ENCODE peak calls at places on chromosome 18, in eight cellular contexts. One of them, this sample, is unnamed.

GRCh38 chr18:55633032-55633431 is 45.0 kb upstream of the TCF4 start:
- DNase-seq in IMR-90: no peak
- DNase-seq in colonic mucosa: no peak
- DNase-seq in B cell: no peak
- DNase-seq in adrenal gland: no peak
- DNase-seq in spleen: no peak
- DNase-seq in psoas muscle: no peak
- DNase-seq in astrocyte: peak
- DNase-seq in this sample: peak

GRCh38 chr18:28174181-28174906 is 2.6 kb downstream of the CDH2 start:
- DNase-seq in B cell: no peak
- DNase-seq in colonic mucosa: no peak
- DNase-seq in IMR-90: no peak
- DNase-seq in astrocyte: no peak
- DNase-seq in adrenal gland: no peak
- DNase-seq in psoas muscle: no peak
- DNase-seq in spleen: no peak
- DNase-seq in this sample: no peak

GRCh38 chr18:22283397-22283796 is 114.0 kb downstream of the GATA6 start:
- DNase-seq in colonic mucosa: no peak
- DNase-seq in IMR-90: peak
- DNase-seq in B cell: no peak
- DNase-seq in adrenal gland: no peak
- DNase-seq in astrocyte: peak
- DNase-seq in spleen: no peak
- DNase-seq in psoas muscle: no peak
- DNase-seq in this sample: peak

GRCh38 chr18:77102246-77103040 is 30.1 kb downstream of the MBP start:
- DNase-seq in spleen: no peak
- DNase-seq in astrocyte: peak
- DNase-seq in psoas muscle: no peak
- DNase-seq in colonic mucosa: no peak
- DNase-seq in adrenal gland: no peak
- DNase-seq in B cell: no peak
- DNase-seq in IMR-90: peak
- DNase-seq in this sample: peak

GRCh38 chr18:48137354-48138208 is 207.1 kb upstream of the SMAD2 start:
- DNase-seq in B cell: no peak
- DNase-seq in colonic mucosa: peak
- DNase-seq in psoas muscle: no peak
- DNase-seq in astrocyte: no peak
- DNase-seq in spleen: peak
- DNase-seq in adrenal gland: no peak
- DNase-seq in IMR-90: no peak
- DNase-seq in this sample: no peak

GRCh38 chr18:79771446-79772107 is 26.2 kb upstream of the KCNG2 start:
- DNase-seq in spleen: peak
- DNase-seq in colonic mucosa: no peak
- DNase-seq in adrenal gland: no peak
- DNase-seq in B cell: no peak
- DNase-seq in psoas muscle: no peak
- DNase-seq in IMR-90: no peak
- DNase-seq in astrocyte: no peak
- DNase-seq in this sample: no peak

GRCh38 chr18:34959211-34959829 is 81.9 kb upstream of the MAPRE2 start:
- DNase-seq in spleen: no peak
- DNase-seq in colonic mucosa: peak
- DNase-seq in B cell: no peak
- DNase-seq in psoas muscle: no peak
- DNase-seq in adrenal gland: no peak
- DNase-seq in IMR-90: no peak
- DNase-seq in astrocyte: no peak
- DNase-seq in this sample: no peak

GRCh38 chr18:46373787-46374186 is 269.6 kb downstream of the HAUS1 start:
- DNase-seq in B cell: no peak
- DNase-seq in astrocyte: no peak
- DNase-seq in IMR-90: no peak
- DNase-seq in colonic mucosa: no peak
- DNase-seq in spleen: no peak
- DNase-seq in adrenal gland: no peak
- DNase-seq in psoas muscle: no peak
- DNase-seq in this sample: no peak

GRCh38 chr18:24799176-24799575 is 338.7 kb downstream of the HRH4 start:
- DNase-seq in astrocyte: no peak
- DNase-seq in spleen: no peak
- DNase-seq in colonic mucosa: no peak
- DNase-seq in B cell: no peak
- DNase-seq in IMR-90: peak
- DNase-seq in psoas muscle: no peak
- DNase-seq in adrenal gland: no peak
- DNase-seq in this sample: no peak

GRCh38 chr18:79507076-79507545 is 111.4 kb downstream of the NFATC1 start:
- DNase-seq in psoas muscle: peak
- DNase-seq in IMR-90: no peak
- DNase-seq in adrenal gland: no peak
- DNase-seq in spleen: peak
- DNase-seq in B cell: peak
- DNase-seq in astrocyte: peak
- DNase-seq in colonic mucosa: peak
- DNase-seq in this sample: peak

GRCh38 chr18:9918016-9918680 is 4.3 kb downstream of the VAPA start:
- DNase-seq in spleen: no peak
- DNase-seq in psoas muscle: no peak
- DNase-seq in colonic mucosa: no peak
- DNase-seq in IMR-90: peak
- DNase-seq in B cell: no peak
- DNase-seq in astrocyte: peak
- DNase-seq in adrenal gland: no peak
- DNase-seq in this sample: peak

GRCh38 chr18:63930774-63931354 is 18.2 kb upstream of the HMSD start:
- DNase-seq in colonic mucosa: no peak
- DNase-seq in adrenal gland: no peak
- DNase-seq in spleen: no peak
- DNase-seq in IMR-90: no peak
- DNase-seq in psoas muscle: no peak
- DNase-seq in B cell: no peak
- DNase-seq in astrocyte: no peak
- DNase-seq in this sample: no peak

GRCh38 chr18:63940008-63940407 is 9.1 kb upstream of the HMSD start:
- DNase-seq in spleen: no peak
- DNase-seq in adrenal gland: no peak
- DNase-seq in IMR-90: no peak
- DNase-seq in colonic mucosa: no peak
- DNase-seq in psoas muscle: no peak
- DNase-seq in astrocyte: no peak
- DNase-seq in B cell: no peak
- DNase-seq in this sample: no peak

GRCh38 chr18:63936932-63937393 is 12.1 kb upstream of the HMSD start:
- DNase-seq in colonic mucosa: no peak
- DNase-seq in astrocyte: no peak
- DNase-seq in psoas muscle: no peak
- DNase-seq in B cell: no peak
- DNase-seq in adrenal gland: no peak
- DNase-seq in IMR-90: no peak
- DNase-seq in spleen: no peak
- DNase-seq in this sample: no peak

DNA sequence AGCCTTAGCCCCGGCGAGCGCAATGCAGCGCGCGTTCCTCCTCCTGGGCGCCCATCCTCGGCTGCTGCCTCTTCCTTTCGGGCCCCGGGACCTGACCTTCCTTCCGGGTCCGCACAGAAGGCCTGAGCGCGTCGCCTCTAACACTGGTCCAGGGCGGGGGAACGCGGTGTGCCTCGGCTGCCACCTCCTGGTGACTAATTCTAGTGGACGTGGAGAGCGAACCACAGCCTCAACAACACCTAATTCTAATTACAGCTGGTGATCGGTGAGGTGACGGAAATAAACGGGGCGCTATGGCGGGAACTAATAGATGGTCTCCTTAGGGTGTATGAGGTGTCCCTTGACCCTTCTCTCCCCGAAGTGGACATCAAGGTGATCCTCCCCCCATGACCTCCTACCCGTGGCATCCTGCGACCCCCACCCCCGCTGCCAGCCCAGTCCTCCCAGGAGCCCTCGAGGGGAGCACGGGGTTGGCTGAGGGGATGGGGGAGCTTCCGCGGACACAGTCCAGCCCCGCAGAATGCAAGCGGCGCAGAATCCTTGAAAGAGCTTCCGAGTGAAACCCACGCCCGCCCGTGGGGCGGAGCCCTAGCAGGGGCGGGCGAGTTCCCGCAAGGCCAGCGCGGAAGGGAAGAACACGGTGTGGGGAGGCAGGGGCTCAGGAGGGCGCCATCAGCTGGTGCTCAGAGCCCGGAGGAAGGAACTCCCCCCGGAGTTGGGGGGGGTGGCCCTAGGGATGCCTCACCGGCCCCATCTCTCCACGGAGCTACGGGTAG is 12.8 kb upstream of the HMSD start:
- DNase-seq in adrenal gland: peak
- DNase-seq in astrocyte: peak
- DNase-seq in spleen: peak
- DNase-seq in B cell: peak
- DNase-seq in colonic mucosa: peak
- DNase-seq in psoas muscle: peak
- DNase-seq in IMR-90: peak
- DNase-seq in this sample: peak
- TF ChIP-seq CTCF in adrenal gland: peak
- TF ChIP-seq CTCF in astrocyte: peak
- TF ChIP-seq CTCF in spleen: peak
- TF ChIP-seq CTCF in B cell: peak
- TF ChIP-seq CTCF in colonic mucosa: peak
- TF ChIP-seq CTCF in psoas muscle: peak
- TF ChIP-seq CTCF in IMR-90: peak
- TF ChIP-seq CTCF in this sample: peak

GRCh38 chr18:50869150-50869549 is 9.8 kb upstream of the ME2 start:
- DNase-seq in colonic mucosa: no peak
- DNase-seq in B cell: no peak
- DNase-seq in spleen: no peak
- DNase-seq in psoas muscle: no peak
- DNase-seq in IMR-90: no peak
- DNase-seq in adrenal gland: no peak
- DNase-seq in astrocyte: no peak
- DNase-seq in this sample: no peak

GRCh38 chr18:50862401-50862800 is 16.5 kb upstream of the ME2 start:
- DNase-seq in B cell: no peak
- DNase-seq in adrenal gland: no peak
- DNase-seq in IMR-90: no peak
- DNase-seq in psoas muscle: no peak
- DNase-seq in astrocyte: no peak
- DNase-seq in colonic mucosa: no peak
- DNase-seq in spleen: no peak
- DNase-seq in this sample: no peak

GRCh38 chr18:50870138-50870845 is 8.6 kb upstream of the ME2 start:
- DNase-seq in psoas muscle: no peak
- DNase-seq in spleen: no peak
- DNase-seq in adrenal gland: no peak
- DNase-seq in IMR-90: peak
- DNase-seq in astrocyte: peak
- DNase-seq in B cell: no peak
- DNase-seq in colonic mucosa: no peak
- DNase-seq in this sample: peak

GRCh38 chr18:50863840-50864239 is 15.1 kb upstream of the ME2 start:
- DNase-seq in astrocyte: no peak
- DNase-seq in B cell: no peak
- DNase-seq in spleen: no peak
- DNase-seq in adrenal gland: no peak
- DNase-seq in colonic mucosa: no peak
- DNase-seq in psoas muscle: no peak
- DNase-seq in IMR-90: no peak
- DNase-seq in this sample: no peak

GRCh38 chr18:50866765-50867164 is 12.2 kb upstream of the ME2 start:
- DNase-seq in adrenal gland: no peak
- DNase-seq in psoas muscle: no peak
- DNase-seq in B cell: no peak
- DNase-seq in spleen: no peak
- DNase-seq in astrocyte: no peak
- DNase-seq in colonic mucosa: peak
- DNase-seq in IMR-90: no peak
- DNase-seq in this sample: peak
- TF ChIP-seq CTCF in adrenal gland: peak
- TF ChIP-seq CTCF in psoas muscle: no peak
- TF ChIP-seq CTCF in B cell: no peak
- TF ChIP-seq CTCF in spleen: peak
- TF ChIP-seq CTCF in astrocyte: no peak
- TF ChIP-seq CTCF in colonic mucosa: no peak
- TF ChIP-seq CTCF in IMR-90: peak
- TF ChIP-seq CTCF in this sample: peak

DNA sequence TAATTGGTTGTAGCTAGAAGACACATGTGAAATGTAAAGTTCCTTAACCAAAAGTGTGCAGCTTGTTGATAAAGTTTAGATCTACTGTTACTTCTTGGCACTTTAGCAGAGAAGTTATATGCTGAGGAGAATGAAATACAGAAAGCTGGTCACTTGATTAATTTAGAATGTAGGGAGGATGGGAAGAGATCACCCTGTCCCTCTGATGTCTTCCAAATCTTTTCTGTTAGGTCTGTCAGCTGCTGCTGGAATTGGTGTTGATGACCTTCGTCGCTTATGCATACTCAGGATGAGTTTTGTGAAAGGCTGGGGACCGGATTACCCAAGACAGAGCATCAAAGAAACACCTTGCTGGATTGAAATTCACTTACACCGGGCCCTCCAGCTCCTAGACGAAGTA is 48.0 kb downstream of the SMAD4 start:
- DNase-seq in adrenal gland: no peak
- DNase-seq in B cell: no peak
- DNase-seq in colonic mucosa: no peak
- DNase-seq in astrocyte: no peak
- DNase-seq in psoas muscle: no peak
- DNase-seq in spleen: no peak
- DNase-seq in IMR-90: no peak
- DNase-seq in this sample: no peak
- TF ChIP-seq CTCF in adrenal gland: no peak
- TF ChIP-seq CTCF in B cell: no peak
- TF ChIP-seq CTCF in colonic mucosa: no peak
- TF ChIP-seq CTCF in astrocyte: no peak
- TF ChIP-seq CTCF in psoas muscle: no peak
- TF ChIP-seq CTCF in spleen: no peak
- TF ChIP-seq CTCF in IMR-90: no peak
- TF ChIP-seq CTCF in this sample: no peak

GRCh38 chr18:51342815-51343214 is 145.3 kb upstream of the MEX3C start:
- DNase-seq in psoas muscle: no peak
- DNase-seq in colonic mucosa: no peak
- DNase-seq in B cell: no peak
- DNase-seq in spleen: no peak
- DNase-seq in IMR-90: peak
- DNase-seq in astrocyte: peak
- DNase-seq in adrenal gland: no peak
- DNase-seq in this sample: peak

GRCh38 chr18:51340332-51340731 is 142.9 kb upstream of the MEX3C start:
- DNase-seq in colonic mucosa: no peak
- DNase-seq in astrocyte: no peak
- DNase-seq in adrenal gland: no peak
- DNase-seq in psoas muscle: no peak
- DNase-seq in B cell: no peak
- DNase-seq in spleen: no peak
- DNase-seq in IMR-90: no peak
- DNase-seq in this sample: no peak

GRCh38 chr18:51339866-51340265 is 142.4 kb upstream of the MEX3C start:
- DNase-seq in B cell: no peak
- DNase-seq in psoas muscle: no peak
- DNase-seq in adrenal gland: no peak
- DNase-seq in spleen: no peak
- DNase-seq in IMR-90: no peak
- DNase-seq in colonic mucosa: no peak
- DNase-seq in astrocyte: peak
- DNase-seq in this sample: peak

GRCh38 chr18:51337406-51337805 is 139.9 kb upstream of the MEX3C start:
- DNase-seq in psoas muscle: no peak
- DNase-seq in B cell: no peak
- DNase-seq in spleen: no peak
- DNase-seq in adrenal gland: no peak
- DNase-seq in astrocyte: peak
- DNase-seq in colonic mucosa: no peak
- DNase-seq in IMR-90: no peak
- DNase-seq in this sample: peak
- TF ChIP-seq CTCF in psoas muscle: no peak
- TF ChIP-seq CTCF in B cell: no peak
- TF ChIP-seq CTCF in spleen: no peak
- TF ChIP-seq CTCF in adrenal gland: no peak
- TF ChIP-seq CTCF in astrocyte: no peak
- TF ChIP-seq CTCF in colonic mucosa: no peak
- TF ChIP-seq CTCF in IMR-90: no peak
- TF ChIP-seq CTCF in this sample: no peak